ENCODE peak calls at places on chromosome 10, in four cellular contexts. One of them, this sample, is unnamed.

GRCh38 chr10:51542863-51543262 is 156.5 kb downstream of the CSTF2T start:
- DNase-seq in GM12878: no peak
- DNase-seq in K562: no peak
- DNase-seq in GM12891: no peak
- DNase-seq in this sample: no peak

GRCh38 chr10:15112657-15113056 is 15.5 kb downstream of the RPP38 start:
- DNase-seq in K562: no peak
- DNase-seq in GM12891: no peak
- DNase-seq in GM12878: no peak
- DNase-seq in this sample: no peak

GRCh38 chr10:74177140-74177677 is 26.2 kb downstream of the ADK start:
- DNase-seq in GM12878: no peak
- DNase-seq in K562: peak; percentile 63
- DNase-seq in GM12891: peak; percentile 21
- DNase-seq in this sample: peak; percentile 38

GRCh38 chr10:15735766-15736165 is 16.0 kb upstream of the ITGA8 start:
- DNase-seq in GM12891: no peak
- DNase-seq in GM12878: no peak
- DNase-seq in K562: no peak
- DNase-seq in this sample: no peak

GRCh38 chr10:78890506-78890905 is 178.3 kb upstream of the ZMIZ1 start:
- DNase-seq in GM12891: no peak
- DNase-seq in K562: no peak
- DNase-seq in GM12878: no peak
- DNase-seq in this sample: no peak

GRCh38 chr10:26448706-26449435 is 10.7 kb downstream of the APBB1IP start:
- DNase-seq in GM12878: peak; percentile 84
- DNase-seq in GM12891: no peak
- DNase-seq in K562: no peak
- DNase-seq in this sample: no peak

GRCh38 chr10:119270893-119271361 is 63.6 kb downstream of the GRK5 start:
- DNase-seq in GM12878: no peak
- DNase-seq in GM12891: no peak
- DNase-seq in K562: peak; percentile 66
- DNase-seq in this sample: peak; percentile 68

GRCh38 chr10:115968236-115968635 is 304.8 kb downstream of the GFRA1 start:
- DNase-seq in GM12878: no peak
- DNase-seq in K562: no peak
- DNase-seq in GM12891: no peak
- DNase-seq in this sample: no peak

GRCh38 chr10:125021686-125022374 is 79.9 kb downstream of the ZRANB1 start:
- DNase-seq in GM12878: no peak
- DNase-seq in GM12891: no peak
- DNase-seq in K562: no peak
- DNase-seq in this sample: no peak

GRCh38 chr10:113704637-113705343 is 25.1 kb downstream of the CASP7 start:
- DNase-seq in GM12878: no peak
- DNase-seq in GM12891: no peak
- DNase-seq in K562: peak; percentile 45
- DNase-seq in this sample: no peak

GRCh38 chr10:103584216-103585010 is 90.9 kb downstream of the NEURL1 start:
- DNase-seq in GM12878: no peak
- DNase-seq in GM12891: peak; percentile 84
- DNase-seq in K562: no peak
- DNase-seq in this sample: peak; percentile 50

GRCh38 chr10:84344560-84344959 is 16.2 kb downstream of the CCSER2 start:
- DNase-seq in GM12891: no peak
- DNase-seq in GM12878: no peak
- DNase-seq in K562: no peak
- DNase-seq in this sample: no peak

GRCh38 chr10:97016728-97017473 is 168.9 kb downstream of the SLIT1 start:
- DNase-seq in GM12891: peak; percentile 61
- DNase-seq in K562: no peak
- DNase-seq in GM12878: peak; percentile 65
- DNase-seq in this sample: no peak

GRCh38 chr10:132133005-132133404 is 53.7 kb upstream of the DPYSL4 start:
- DNase-seq in K562: no peak
- DNase-seq in GM12878: no peak
- DNase-seq in GM12891: no peak
- DNase-seq in this sample: no peak

GRCh38 chr10:83617692-83618325 is 521.5 kb upstream of the GHITM start:
- DNase-seq in GM12878: no peak
- DNase-seq in K562: no peak
- DNase-seq in GM12891: no peak
- DNase-seq in this sample: no peak

GRCh38 chr10:76492026-76492425 is 1060.6 kb downstream of the LRMDA start:
- DNase-seq in K562: no peak
- DNase-seq in GM12891: no peak
- DNase-seq in GM12878: no peak
- DNase-seq in this sample: no peak
- TF ChIP-seq SPI1 in K562: no peak
- TF ChIP-seq SPI1 in GM12891: no peak
- TF ChIP-seq SPI1 in GM12878: no peak
- TF ChIP-seq SPI1 in this sample: no peak

GRCh38 chr10:31288961-31289360 is 30.1 kb upstream of the ZEB1 start:
- DNase-seq in GM12891: no peak
- DNase-seq in GM12878: no peak
- DNase-seq in K562: no peak
- DNase-seq in this sample: no peak
- TF ChIP-seq SPI1 in GM12891: no peak
- TF ChIP-seq SPI1 in GM12878: no peak
- TF ChIP-seq SPI1 in K562: no peak
- TF ChIP-seq SPI1 in this sample: no peak

GRCh38 chr10:30433779-30434272 is at the start of gene MAP3K8:
- DNase-seq in GM12878: peak; percentile 84
- DNase-seq in GM12891: peak; percentile 64
- DNase-seq in K562: peak; percentile 87
- DNase-seq in this sample: peak; percentile 93

GRCh38 chr10:30433286-30433778 is 652 bp upstream of the MAP3K8 start:
- DNase-seq in GM12878: no peak
- DNase-seq in K562: peak; percentile 75
- DNase-seq in GM12891: no peak
- DNase-seq in this sample: peak; percentile 59

GRCh38 chr10:30432631-30433285 is 1.2 kb upstream of the MAP3K8 start:
- DNase-seq in K562: peak; percentile 34
- DNase-seq in GM12878: no peak
- DNase-seq in GM12891: no peak
- DNase-seq in this sample: no peak

GRCh38 chr10:30435068-30435422 is 1.1 kb downstream of the MAP3K8 start:
- DNase-seq in K562: peak; percentile 67
- DNase-seq in GM12891: no peak
- DNase-seq in GM12878: no peak
- DNase-seq in this sample: no peak

DNA sequence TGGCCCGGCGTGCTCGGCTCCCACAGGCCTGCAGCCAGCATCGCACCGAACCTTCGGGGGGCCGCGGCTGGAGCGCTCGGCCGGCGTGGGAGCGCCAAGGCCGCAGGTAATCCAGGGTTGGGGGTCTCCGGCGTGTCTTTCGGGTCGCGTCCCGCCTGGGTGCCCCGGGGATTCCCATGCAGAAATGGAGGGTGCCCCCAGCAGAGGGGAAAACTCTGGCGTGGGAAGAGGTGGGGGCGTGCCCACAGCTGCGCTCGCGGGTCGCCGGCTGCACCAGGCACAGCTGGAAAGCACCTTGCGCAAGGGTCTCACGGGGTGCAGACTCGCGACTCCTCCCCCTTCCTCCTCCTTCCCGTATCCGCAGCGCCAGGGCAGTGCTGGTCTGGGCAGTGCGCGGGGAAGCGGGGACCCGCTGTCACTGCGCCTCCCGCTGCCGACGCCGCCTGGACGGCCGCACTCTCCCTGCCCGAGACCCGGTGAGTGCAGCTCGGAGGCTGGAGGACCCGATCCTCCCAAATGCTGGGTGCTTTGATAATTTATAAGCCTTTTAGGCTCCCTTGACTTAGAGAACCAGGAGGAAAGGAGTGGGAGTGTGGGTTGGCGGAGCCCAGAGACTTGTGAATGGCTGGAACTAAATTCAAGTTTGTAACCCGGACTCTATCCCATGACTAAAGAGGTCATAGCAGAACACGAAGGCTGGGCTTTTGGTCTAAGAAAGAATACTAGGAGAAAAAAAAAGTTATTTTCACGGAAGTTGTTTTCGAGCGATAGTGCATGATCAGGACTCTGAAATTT is 486 bp downstream of the MAP3K8 start:
- DNase-seq in K562: peak; percentile 79
- DNase-seq in GM12891: peak; percentile 50
- DNase-seq in GM12878: no peak
- DNase-seq in this sample: peak; percentile 73
- TF ChIP-seq SPI1 in K562: no peak
- TF ChIP-seq SPI1 in GM12891: peak; percentile 40
- TF ChIP-seq SPI1 in GM12878: no peak
- TF ChIP-seq SPI1 in this sample: peak; percentile 21

DNA sequence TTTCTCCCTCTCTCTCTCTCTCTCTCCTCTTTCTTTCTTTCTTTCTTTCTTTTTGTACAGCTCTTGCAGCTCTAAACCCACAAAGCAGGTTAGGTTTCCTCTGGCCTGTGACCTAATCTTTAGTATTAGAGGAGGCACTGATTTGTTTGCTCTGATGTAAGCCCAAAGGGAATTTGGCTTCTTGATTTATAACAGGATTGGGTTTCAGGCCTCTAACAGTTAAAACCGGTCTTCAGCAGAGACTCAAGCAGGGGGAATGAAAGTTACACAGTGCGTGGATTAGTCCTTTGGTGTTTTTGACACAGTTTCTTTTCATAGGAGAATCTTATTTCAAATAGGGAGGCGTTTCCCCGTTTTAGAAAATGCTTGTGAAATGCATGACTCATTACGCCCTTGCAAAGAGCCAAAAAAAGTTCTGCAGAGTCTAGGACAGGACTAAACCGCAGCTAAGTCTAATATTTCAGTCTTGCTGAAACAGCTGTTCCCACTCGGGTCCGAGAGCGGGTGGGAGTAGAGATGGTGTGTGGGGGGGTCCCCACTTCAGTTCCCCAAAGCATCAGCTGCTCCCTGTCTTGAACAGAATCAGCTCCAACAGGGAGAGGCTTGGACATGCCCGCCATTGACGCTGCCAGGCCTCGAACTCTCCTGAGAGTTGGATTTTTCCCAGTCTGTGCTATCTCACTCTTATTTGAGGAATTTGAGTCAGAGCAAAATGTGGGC is 296.5 kb upstream of the PITRM1 start:
- DNase-seq in GM12878: no peak
- DNase-seq in GM12891: no peak
- DNase-seq in K562: no peak
- DNase-seq in this sample: no peak
- TF ChIP-seq SPI1 in GM12878: no peak
- TF ChIP-seq SPI1 in GM12891: no peak
- TF ChIP-seq SPI1 in K562: no peak
- TF ChIP-seq SPI1 in this sample: no peak

DNA sequence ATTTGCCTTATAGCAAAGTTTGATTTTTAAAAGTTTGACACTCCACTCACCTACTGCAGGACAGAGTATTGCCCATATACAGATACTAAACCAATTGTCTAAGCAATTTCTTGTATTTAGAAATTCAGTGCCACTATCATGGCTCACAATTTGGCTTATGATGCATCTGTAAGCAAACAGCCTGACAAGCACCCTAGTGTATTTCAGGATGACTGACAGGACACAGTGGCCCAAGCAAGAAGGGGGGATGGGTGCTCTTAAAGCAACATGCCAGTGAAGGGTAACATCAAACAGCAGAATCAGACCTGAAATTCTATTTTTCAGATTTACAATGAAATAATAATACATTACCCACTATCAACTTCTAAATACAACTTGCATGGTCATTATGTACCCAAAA is 30.5 kb downstream of the CTNNA3 start:
- DNase-seq in GM12878: no peak
- DNase-seq in K562: no peak
- DNase-seq in GM12891: no peak
- DNase-seq in this sample: no peak
- TF ChIP-seq SPI1 in GM12878: no peak
- TF ChIP-seq SPI1 in K562: no peak
- TF ChIP-seq SPI1 in GM12891: no peak
- TF ChIP-seq SPI1 in this sample: no peak

GRCh38 chr10:24318517-24318916 is 109.6 kb downstream of the KIAA1217 start:
- DNase-seq in GM12878: no peak
- DNase-seq in GM12891: no peak
- DNase-seq in K562: no peak
- DNase-seq in this sample: no peak

GRCh38 chr10:24311888-24312287 is 103.0 kb downstream of the KIAA1217 start:
- DNase-seq in K562: no peak
- DNase-seq in GM12878: no peak
- DNase-seq in GM12891: no peak
- DNase-seq in this sample: no peak

GRCh38 chr10:24313233-24313632 is 104.3 kb downstream of the KIAA1217 start:
- DNase-seq in K562: no peak
- DNase-seq in GM12891: no peak
- DNase-seq in GM12878: no peak
- DNase-seq in this sample: no peak

GRCh38 chr10:24310104-24310503 is 101.2 kb downstream of the KIAA1217 start:
- DNase-seq in GM12891: no peak
- DNase-seq in K562: no peak
- DNase-seq in GM12878: no peak
- DNase-seq in this sample: no peak

GRCh38 chr10:24315211-24315610 is 106.3 kb downstream of the KIAA1217 start:
- DNase-seq in GM12891: no peak
- DNase-seq in K562: no peak
- DNase-seq in GM12878: no peak
- DNase-seq in this sample: no peak
- TF ChIP-seq SPI1 in GM12891: no peak
- TF ChIP-seq SPI1 in K562: no peak
- TF ChIP-seq SPI1 in GM12878: no peak
- TF ChIP-seq SPI1 in this sample: no peak